ENCODE peak calls at places on chromosomes 4 and X, in ten cellular contexts. T is vagina; K is neuronal stem cell; E is lower leg skin; F is brain microvascular endothelial cell; N is CD8-positive, alpha-beta memory T cell; U is HepG2; C is neural progenitor cell; V is tibial nerve; A is BJ. P is an unnamed sample.

GRCh38 chr4:86972997-86973396 is 38.2 kb downstream of the AFF1 start:
- DNase-seq in T (no peak), K (no peak), E (peak), F (no peak), N (no peak), U (peak), C (no peak), V (no peak), A (no peak), P (peak)

GRCh38 chrX:105375816-105376215 is 155.3 kb upstream of the TEX13A start:
- DNase-seq in T (no peak), K (no peak), E (no peak), F (no peak), N (no peak), U (no peak), C (no peak), V (no peak), A (peak), P (peak)

GRCh38 chrX:41561045-41561444 is 113.9 kb downstream of the NYX start:
- DNase-seq in T (no peak), K (no peak), E (peak), F (peak), N (peak), U (no peak), C (no peak), V (no peak), A (peak), P (peak)

GRCh38 chr4:1602621-1603412 is 81.3 kb downstream of the FAM53A start:
- DNase-seq in T (no peak), K (no peak), E (no peak), F (no peak), N (no peak), U (no peak), C (no peak), V (no peak), A (no peak), P (no peak)

GRCh38 chr4:67019670-67020069 is 525.6 kb downstream of the CENPC start:
- DNase-seq in T (no peak), K (no peak), E (no peak), F (no peak), N (no peak), U (no peak), C (no peak), V (no peak), A (no peak), P (no peak)

GRCh38 chrX:63746278-63746677 is 38.7 kb downstream of the ARHGEF9 start:
- DNase-seq in T (no peak), K (no peak), E (no peak), F (peak), N (peak), U (no peak), C (no peak), V (no peak), A (no peak), P (no peak)

GRCh38 chrX:134423606-134424005 is 36.4 kb upstream of the HPRT1 start:
- DNase-seq in T (no peak), K (no peak), E (no peak), F (no peak), N (no peak), U (peak), C (no peak), V (no peak), A (no peak), P (peak)

GRCh38 chr4:93764647-93765246 is 63.8 kb upstream of the ATOH1 start:
- DNase-seq in T (no peak), K (peak), E (peak), F (peak), N (no peak), U (peak), C (peak), V (no peak), A (peak), P (peak)

GRCh38 chrX:74492720-74493201 is 71.5 kb downstream of the SLC16A2 start:
- DNase-seq in T (no peak), K (peak), E (no peak), F (no peak), N (no peak), U (no peak), C (peak), V (no peak), A (no peak), P (no peak)

GRCh38 chr4:150136481-150136880 is 58.2 kb downstream of the DCLK2 start:
- DNase-seq in T (no peak), K (no peak), E (no peak), F (peak), N (no peak), U (no peak), C (no peak), V (no peak), A (no peak), P (no peak)

GRCh38 chrX:41406211-41406610 is 40.9 kb upstream of the NYX start:
- DNase-seq in T (no peak), K (no peak), E (no peak), F (no peak), N (no peak), U (no peak), C (no peak), V (no peak), A (no peak), P (peak)

GRCh38 chr4:54940996-54941395 is 184.4 kb downstream of the KDR start:
- DNase-seq in T (no peak), K (no peak), E (no peak), F (no peak), N (no peak), U (no peak), C (no peak), V (no peak), A (no peak), P (no peak)

GRCh38 chrX:40158036-40158706 is 60.4 kb upstream of the BCOR start:
- DNase-seq in T (no peak), K (no peak), E (no peak), F (no peak), N (no peak), U (no peak), C (peak), V (no peak), A (no peak), P (no peak)

GRCh38 chr4:18850763-18851331 is 829.3 kb upstream of the LCORL start:
- DNase-seq in T (no peak), K (no peak), E (no peak), F (no peak), N (no peak), U (no peak), C (no peak), V (no peak), A (no peak), P (no peak)

GRCh38 chrX:130628522-130628921 is 226.7 kb downstream of the RBMX2 start:
- DNase-seq in T (no peak), K (peak), E (no peak), F (no peak), N (no peak), U (no peak), C (peak), V (no peak), A (no peak), P (no peak)

GRCh38 chrX:134026732-134027311 is 41.4 kb upstream of the GPC3 start:
- DNase-seq in T (no peak), K (peak), E (peak), F (peak), N (no peak), U (peak), C (peak), V (peak), A (no peak), P (peak)

GRCh38 chr4:148795156-148795864 is 353.1 kb upstream of the NR3C2 start:
- DNase-seq in T (no peak), K (no peak), E (no peak), F (peak), N (no peak), U (no peak), C (peak), V (no peak), A (no peak), P (peak)

GRCh38 chrX:106935175-106935574 is 15.0 kb downstream of the CLDN2 start:
- DNase-seq in T (no peak), K (no peak), E (no peak), F (no peak), N (no peak), U (no peak), C (no peak), V (no peak), A (no peak), P (no peak)

GRCh38 chr4:186307497-186307896 is 41.5 kb downstream of the F11 start:
- DNase-seq in T (no peak), K (no peak), E (no peak), F (no peak), N (no peak), U (no peak), C (no peak), V (no peak), A (no peak), P (no peak)

GRCh38 chr4:3276961-3277360 is 15.9 kb upstream of the RGS12 start:
- DNase-seq in T (no peak), K (no peak), E (no peak), F (peak), N (no peak), U (no peak), C (no peak), V (no peak), A (no peak), P (no peak)

GRCh38 chr4:168994961-168995360 is 15.1 kb downstream of the CBR4 start:
- DNase-seq in T (no peak), K (no peak), E (no peak), F (no peak), N (no peak), U (no peak), C (no peak), V (no peak), A (no peak), P (no peak)
- H3K4me3 ChIP-seq in T (no peak), K (no peak), E (no peak), F (no peak), N (no peak), U (no peak), C (no peak), V (no peak), A (no peak), P (no peak)

GRCh38 chr4:579543-580175 is 3.6 kb upstream of the TMEM271 start:
- DNase-seq in T (no peak), K (no peak), E (no peak), F (no peak), N (no peak), U (no peak), C (no peak), V (no peak), A (no peak), P (no peak)

GRCh38 chr4:576245-576821 is at the start of gene TMEM271:
- DNase-seq in T (no peak), K (no peak), E (no peak), F (no peak), N (no peak), U (no peak), C (peak), V (no peak), A (no peak), P (no peak)

GRCh38 chr4:576991-577498 is 950 bp upstream of the TMEM271 start:
- DNase-seq in T (no peak), K (no peak), E (no peak), F (no peak), N (no peak), U (no peak), C (peak), V (no peak), A (no peak), P (no peak)

GRCh38 chr4:578451-579443 is 2.7 kb upstream of the TMEM271 start:
- DNase-seq in T (no peak), K (no peak), E (no peak), F (no peak), N (no peak), U (no peak), C (no peak), V (no peak), A (no peak), P (no peak)

GRCh38 chr4:577499-578450 is 1.7 kb upstream of the TMEM271 start:
- DNase-seq in T (no peak), K (peak), E (no peak), F (no peak), N (no peak), U (peak), C (peak), V (no peak), A (no peak), P (peak)
- H3K4me3 ChIP-seq in T (no peak), K (peak), E (no peak), F (no peak), N (no peak), U (peak), C (peak), V (no peak), A (no peak), P (no peak)

GRCh38 chrX:2321411-2321810 is 179.4 kb downstream of the DHRSX start:
- DNase-seq in T (no peak), K (no peak), E (no peak), F (no peak), N (no peak), U (no peak), C (no peak), V (no peak), A (no peak), P (no peak)
- H3K4me3 ChIP-seq in T (no peak), K (no peak), E (no peak), F (no peak), N (no peak), U (peak), C (no peak), V (no peak), A (no peak), P (no peak)

GRCh38 chr4:169662226-169662625 is 41.8 kb downstream of the CLCN3 start:
- DNase-seq in T (no peak), K (no peak), E (no peak), F (no peak), N (no peak), U (no peak), C (no peak), V (no peak), A (no peak), P (no peak)
- H3K4me3 ChIP-seq in T (no peak), K (no peak), E (no peak), F (no peak), N (no peak), U (no peak), C (no peak), V (no peak), A (no peak), P (no peak)

P was measured in epithelial cell of esophagus.